ENCODE peak calls at places on chromosomes 5 and 9, in ten cellular contexts. P, O, I, V, Z, R, M, B, Y and G are unnamed samples.
A peak's percentile ranks its signal among the peaks of the same experiment; 100 is the strongest.

GRCh38 chr5:16350816-16351215 is 114.8 kb downstream of the ZNF622 start:
- DNase-seq in P (no peak), O (no peak), I (no peak), V (no peak), Z (no peak), R (no peak), M (no peak), B (no peak), Y (no peak), G (no peak)

GRCh38 chr5:116442095-116442534 is 132.5 kb downstream of the SEMA6A start:
- DNase-seq in P (peak; percentile 54), O (no peak), I (no peak), V (no peak), Z (no peak), R (peak; percentile 7), M (peak; percentile 64), B (peak; percentile 80), Y (no peak), G (no peak)

GRCh38 chr5:22521521-22521920 is 331.6 kb downstream of the CDH12 start:
- DNase-seq in P (no peak), O (no peak), I (no peak), V (no peak), Z (no peak), R (no peak), M (no peak), B (no peak), Y (no peak), G (no peak)

GRCh38 chr5:14451866-14452265 is 129.7 kb upstream of the OTULINL start:
- DNase-seq in P (no peak), O (no peak), I (no peak), V (no peak), Z (no peak), R (no peak), M (no peak), B (no peak), Y (no peak), G (no peak)

GRCh38 chr5:157215826-157216167 is 35.2 kb downstream of the ITK start:
- DNase-seq in P (no peak), O (no peak), I (no peak), V (no peak), Z (no peak), R (no peak), M (no peak), B (no peak), Y (no peak), G (no peak)

GRCh38 chr9:96383165-96383939 is at the start of gene SLC35D2:
- DNase-seq in P (peak; percentile 76), O (no peak), I (peak; percentile 87), V (peak; percentile 68), Z (peak; percentile 48), R (peak; percentile 32), M (peak; percentile 71), B (peak; percentile 58), Y (peak; percentile 37), G (no peak)

GRCh38 chr5:115072266-115073056 is 97.2 kb downstream of the TRIM36 start:
- DNase-seq in P (no peak), O (no peak), I (no peak), V (no peak), Z (no peak), R (no peak), M (no peak), B (no peak), Y (no peak), G (no peak)

GRCh38 chr5:59756373-59757035 is 137.0 kb downstream of the PDE4D start:
- DNase-seq in P (no peak), O (no peak), I (no peak), V (no peak), Z (no peak), R (no peak), M (no peak), B (peak; percentile 60), Y (no peak), G (no peak)

GRCh38 chr9:73806876-73807275 is 655.2 kb downstream of the ANXA1 start:
- DNase-seq in P (no peak), O (no peak), I (no peak), V (no peak), Z (no peak), R (no peak), M (no peak), B (no peak), Y (no peak), G (no peak)

GRCh38 chr9:71663931-71664459 is 104.3 kb downstream of the CEMIP2 start:
- DNase-seq in P (no peak), O (no peak), I (no peak), V (no peak), Z (no peak), R (no peak), M (no peak), B (peak; percentile 18), Y (peak; percentile 9), G (no peak)

GRCh38 chr5:57448751-57449150 is 33.9 kb downstream of the ACTBL2 start:
- DNase-seq in P (no peak), O (no peak), I (no peak), V (no peak), Z (no peak), R (no peak), M (no peak), B (no peak), Y (peak; percentile 11), G (no peak)

GRCh38 chr5:110333384-110333783 is 393.1 kb downstream of the TMEM232 start:
- DNase-seq in P (no peak), O (no peak), I (no peak), V (no peak), Z (no peak), R (peak; percentile 3), M (no peak), B (peak; percentile 24), Y (peak; percentile 39), G (no peak)

GRCh38 chr5:77258652-77259051 is 48.2 kb downstream of the PDE8B start:
- DNase-seq in P (no peak), O (no peak), I (no peak), V (no peak), Z (no peak), R (no peak), M (no peak), B (no peak), Y (no peak), G (no peak)

GRCh38 chr9:126346031-126346430 is 19.4 kb downstream of the MVB12B start:
- DNase-seq in P (no peak), O (no peak), I (no peak), V (no peak), Z (no peak), R (no peak), M (no peak), B (no peak), Y (no peak), G (no peak)

GRCh38 chr9:126347911-126348760 is 21.5 kb downstream of the MVB12B start:
- DNase-seq in P (no peak), O (no peak), I (peak; percentile 84), V (no peak), Z (no peak), R (no peak), M (no peak), B (no peak), Y (no peak), G (no peak)

GRCh38 chr9:126348911-126349550 is 22.4 kb downstream of the MVB12B start:
- DNase-seq in P (no peak), O (no peak), I (no peak), V (no peak), Z (no peak), R (no peak), M (no peak), B (peak; percentile 22), Y (no peak), G (no peak)

GRCh38 chr9:126343271-126343700 is 16.7 kb downstream of the MVB12B start:
- DNase-seq in P (no peak), O (no peak), I (no peak), V (no peak), Z (no peak), R (no peak), M (no peak), B (peak; percentile 14), Y (no peak), G (no peak)

DNA sequence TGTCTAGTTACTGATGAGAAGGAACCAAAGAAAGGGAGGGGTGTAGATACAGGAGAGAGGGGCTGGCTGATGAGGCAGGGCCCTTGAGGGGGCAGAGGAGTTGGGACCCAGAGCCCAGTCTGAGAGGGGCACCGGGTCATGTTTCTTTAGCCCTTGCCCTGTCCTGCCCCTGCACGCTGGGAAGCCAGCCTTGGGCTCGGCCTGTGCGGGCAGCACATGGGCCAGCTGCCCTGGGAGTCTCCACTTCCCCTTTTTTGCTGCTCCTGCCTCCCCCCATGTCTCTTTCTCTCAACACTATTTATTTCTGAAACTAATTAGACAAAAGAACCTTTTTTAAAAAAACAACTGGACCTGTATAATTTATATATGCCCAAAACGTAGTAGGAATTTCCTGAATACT is 20.5 kb downstream of the MVB12B start:
- DNase-seq in P (no peak), O (no peak), I (no peak), V (no peak), Z (no peak), R (no peak), M (no peak), B (no peak), Y (no peak), G (no peak)
- H3K27ac ChIP-seq in P (peak overlapping the region; percentile 64), O (no peak overlapping the region), I (peak overlapping the region; percentile 73), V (no peak overlapping the region), Z (no peak overlapping the region), R (no peak overlapping the region), M (no peak overlapping the region), B (no peak overlapping the region), Y (no peak overlapping the region), G (peak overlapping the region; percentile 39)

GRCh38 chr9:106860731-106861584 is 2.0 kb upstream of the ZNF462 start:
- DNase-seq in P (peak; percentile 35), O (no peak), I (peak; percentile 75), V (peak; percentile 44), Z (no peak), R (peak; percentile 38), M (peak; percentile 74), B (peak; percentile 55), Y (peak; percentile 61), G (no peak)
- H3K4me3 ChIP-seq in P (peak overlapping the region; percentile 72), O (no peak overlapping the region), I (peak overlapping the region; percentile 61), V (peak overlapping the region; percentile 58), Z (peak overlapping the region; percentile 74), R (peak overlapping the region; percentile 68), M (peak overlapping the region; percentile 79), B (peak overlapping the region; percentile 98), Y (peak overlapping the region; percentile 94), G (peak overlapping the region; percentile 63)

GRCh38 chr9:87201316-87201715 is 254.0 kb upstream of the GAS1 start:
- DNase-seq in P (no peak), O (no peak), I (no peak), V (no peak), Z (no peak), R (peak; percentile 68), M (no peak), B (no peak), Y (no peak), G (no peak)
- H3K27ac ChIP-seq in P (no peak overlapping the region), O (no peak overlapping the region), I (no peak overlapping the region), V (no peak overlapping the region), Z (no peak overlapping the region), R (peak overlapping the region; percentile 42), M (no peak overlapping the region), B (no peak overlapping the region), Y (no peak overlapping the region), G (no peak overlapping the region)

DNA sequence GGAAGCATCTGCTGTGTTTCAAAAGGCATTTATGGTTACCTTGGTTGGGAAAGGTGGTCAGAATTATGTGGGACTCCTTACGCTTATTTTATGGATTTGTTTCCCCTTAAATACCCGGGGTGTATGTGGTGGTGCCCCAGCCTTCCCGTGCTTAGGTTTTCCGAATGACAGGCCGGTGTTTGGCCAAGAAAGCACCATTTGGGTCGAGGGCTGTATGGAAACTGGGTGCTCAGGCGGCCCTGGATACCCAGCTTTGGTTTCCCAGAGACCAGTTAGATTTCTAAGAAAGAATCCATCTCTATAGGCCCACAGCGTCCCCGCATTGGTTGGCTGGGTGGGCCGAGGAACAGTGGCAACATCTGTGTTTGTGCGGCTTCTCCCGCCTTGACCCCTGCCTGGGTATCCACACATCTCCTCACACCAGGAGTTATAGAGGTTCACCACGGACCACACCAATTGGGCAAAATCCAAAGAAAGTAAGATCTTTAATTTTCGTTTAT is 868 bp downstream of the ARHGEF28 start:
- DNase-seq in P (no peak), O (no peak), I (no peak), V (no peak), Z (no peak), R (no peak), M (no peak), B (no peak), Y (no peak), G (no peak)
- H3K4me3 ChIP-seq in P (peak overlapping the region; percentile 55), O (no peak overlapping the region), I (peak overlapping the region; percentile 72), V (peak overlapping the region; percentile 64), Z (peak overlapping the region; percentile 67), R (peak overlapping the region; percentile 72), M (peak overlapping the region; percentile 79), B (peak overlapping the region; percentile 96), Y (no peak overlapping the region), G (peak overlapping the region; percentile 38)